ENCODE peak calls at places on chromosome 21, in four cellular contexts. One of them, this sample, is unnamed.

GRCh38 chr21:17128132-17128531 is 384.7 kb upstream of the CXADR start:
- DNase-seq in breast epithelium: no peak
- DNase-seq in OCI-LY7: no peak
- DNase-seq in fibroblast of pulmonary artery: no peak
- DNase-seq in this sample: no peak

GRCh38 chr21:37606549-37606948 is 240.0 kb downstream of the DYRK1A start:
- DNase-seq in OCI-LY7: no peak
- DNase-seq in breast epithelium: no peak
- DNase-seq in fibroblast of pulmonary artery: no peak
- DNase-seq in this sample: no peak

GRCh38 chr21:23853796-23854379 is 1753.4 kb downstream of the MRPL39 start:
- DNase-seq in breast epithelium: no peak
- DNase-seq in OCI-LY7: peak; percentile 2
- DNase-seq in fibroblast of pulmonary artery: peak; percentile 41
- DNase-seq in this sample: no peak

GRCh38 chr21:17726047-17726446 is 93.1 kb downstream of the C21orf91 start:
- DNase-seq in breast epithelium: no peak
- DNase-seq in OCI-LY7: peak; percentile 8
- DNase-seq in fibroblast of pulmonary artery: peak; percentile 7
- DNase-seq in this sample: no peak

GRCh38 chr21:25375675-25376074 is 231.6 kb downstream of the MRPL39 start:
- DNase-seq in fibroblast of pulmonary artery: peak; percentile 55
- DNase-seq in OCI-LY7: no peak
- DNase-seq in breast epithelium: no peak
- DNase-seq in this sample: no peak

GRCh38 chr21:33419538-33420123 is 16.4 kb downstream of the IFNGR2 start:
- DNase-seq in OCI-LY7: no peak
- DNase-seq in breast epithelium: no peak
- DNase-seq in fibroblast of pulmonary artery: peak; percentile 74
- DNase-seq in this sample: no peak

GRCh38 chr21:37829447-37829846 is 86.8 kb downstream of the KCNJ6 start:
- DNase-seq in OCI-LY7: no peak
- DNase-seq in breast epithelium: no peak
- DNase-seq in fibroblast of pulmonary artery: peak; percentile 17
- DNase-seq in this sample: no peak

GRCh38 chr21:35593000-35593502 is 467.3 kb downstream of the SETD4 start:
- DNase-seq in OCI-LY7: no peak
- DNase-seq in fibroblast of pulmonary artery: peak; percentile 61
- DNase-seq in breast epithelium: no peak
- DNase-seq in this sample: no peak

GRCh38 chr21:34187935-34188334 is 114.6 kb downstream of the MRPS6 start:
- DNase-seq in OCI-LY7: no peak
- DNase-seq in breast epithelium: peak; percentile 49
- DNase-seq in fibroblast of pulmonary artery: no peak
- DNase-seq in this sample: no peak

GRCh38 chr21:33208534-33208933 is 21.2 kb upstream of the IFNAR2 start:
- DNase-seq in fibroblast of pulmonary artery: no peak
- DNase-seq in OCI-LY7: peak; percentile 64
- DNase-seq in breast epithelium: no peak
- DNase-seq in this sample: no peak

GRCh38 chr21:38798481-38798882 is 7.2 kb upstream of the ETS2 start:
- DNase-seq in breast epithelium: no peak
- DNase-seq in fibroblast of pulmonary artery: peak; percentile 50
- DNase-seq in OCI-LY7: no peak
- DNase-seq in this sample: no peak

GRCh38 chr21:32753818-32754610 is 17.5 kb downstream of the PAXBP1 start:
- DNase-seq in breast epithelium: no peak
- DNase-seq in fibroblast of pulmonary artery: no peak
- DNase-seq in OCI-LY7: no peak
- DNase-seq in this sample: no peak

GRCh38 chr21:38930065-38930464 is 124.3 kb downstream of the ETS2 start:
- DNase-seq in fibroblast of pulmonary artery: no peak
- DNase-seq in breast epithelium: no peak
- DNase-seq in OCI-LY7: no peak
- DNase-seq in this sample: no peak

GRCh38 chr21:35754583-35754982 is 305.7 kb downstream of the SETD4 start:
- DNase-seq in breast epithelium: no peak
- DNase-seq in OCI-LY7: no peak
- DNase-seq in fibroblast of pulmonary artery: no peak
- DNase-seq in this sample: no peak

GRCh38 chr21:35352066-35352770 is 303.1 kb upstream of the RUNX1 start:
- DNase-seq in OCI-LY7: no peak
- DNase-seq in fibroblast of pulmonary artery: peak; percentile 75
- DNase-seq in breast epithelium: no peak
- DNase-seq in this sample: no peak

GRCh38 chr21:39004776-39005605 is 178.3 kb downstream of the PSMG1 start:
- DNase-seq in breast epithelium: no peak
- DNase-seq in fibroblast of pulmonary artery: peak; percentile 87
- DNase-seq in OCI-LY7: peak; percentile 31
- DNase-seq in this sample: no peak

GRCh38 chr21:37281993-37282392 is 14.9 kb upstream of the VPS26C start:
- DNase-seq in OCI-LY7: no peak
- DNase-seq in fibroblast of pulmonary artery: no peak
- DNase-seq in breast epithelium: no peak
- DNase-seq in this sample: no peak

GRCh38 chr21:32538147-32538792 is 47.1 kb downstream of the TCP10L start:
- DNase-seq in OCI-LY7: no peak
- DNase-seq in breast epithelium: no peak
- DNase-seq in fibroblast of pulmonary artery: no peak
- DNase-seq in this sample: no peak

GRCh38 chr21:34834852-34835501 is 166.2 kb downstream of the CLIC6 start:
- DNase-seq in OCI-LY7: no peak
- DNase-seq in breast epithelium: no peak
- DNase-seq in fibroblast of pulmonary artery: no peak
- DNase-seq in this sample: no peak

GRCh38 chr21:37008705-37009104 is 2.2 kb downstream of the RIPPLY3 start:
- DNase-seq in breast epithelium: no peak
- DNase-seq in OCI-LY7: no peak
- DNase-seq in fibroblast of pulmonary artery: no peak
- DNase-seq in this sample: no peak

GRCh38 chr21:22125581-22125980 is 1127.4 kb downstream of the NCAM2 start:
- DNase-seq in fibroblast of pulmonary artery: no peak
- DNase-seq in breast epithelium: no peak
- DNase-seq in OCI-LY7: no peak
- DNase-seq in this sample: no peak

GRCh38 chr21:36791150-36791549 is 92.2 kb downstream of the SIM2 start:
- DNase-seq in OCI-LY7: no peak
- DNase-seq in fibroblast of pulmonary artery: no peak
- DNase-seq in breast epithelium: no peak
- DNase-seq in this sample: no peak

GRCh38 chr21:35350965-35351364 is 301.9 kb upstream of the RUNX1 start:
- DNase-seq in breast epithelium: no peak
- DNase-seq in OCI-LY7: no peak
- DNase-seq in fibroblast of pulmonary artery: no peak
- DNase-seq in this sample: no peak

GRCh38 chr21:38496224-38496623 is 2.1 kb downstream of the ERG start:
- DNase-seq in fibroblast of pulmonary artery: no peak
- DNase-seq in breast epithelium: no peak
- DNase-seq in OCI-LY7: no peak
- DNase-seq in this sample: no peak

GRCh38 chr21:36718951-36719501 is 20.1 kb downstream of the SIM2 start:
- DNase-seq in fibroblast of pulmonary artery: no peak
- DNase-seq in breast epithelium: peak; percentile 38
- DNase-seq in OCI-LY7: no peak
- DNase-seq in this sample: no peak

GRCh38 chr21:18951291-18952038 is 547.9 kb upstream of the TMPRSS15 start:
- DNase-seq in OCI-LY7: peak; percentile 14
- DNase-seq in breast epithelium: no peak
- DNase-seq in fibroblast of pulmonary artery: peak; percentile 0
- DNase-seq in this sample: no peak

GRCh38 chr21:37032877-37033471 is 26.5 kb downstream of the RIPPLY3 start:
- DNase-seq in OCI-LY7: no peak
- DNase-seq in breast epithelium: no peak
- DNase-seq in fibroblast of pulmonary artery: peak; percentile 53
- DNase-seq in this sample: no peak

GRCh38 chr21:31213787-31214186 is 130.3 kb downstream of the TIAM1 start:
- DNase-seq in OCI-LY7: no peak
- DNase-seq in breast epithelium: no peak
- DNase-seq in fibroblast of pulmonary artery: peak; percentile 33
- DNase-seq in this sample: no peak
- TF ChIP-seq CTCF in OCI-LY7: no peak
- TF ChIP-seq CTCF in breast epithelium: no peak
- TF ChIP-seq CTCF in fibroblast of pulmonary artery: peak; percentile 13
- TF ChIP-seq CTCF in this sample: no peak

GRCh38 chr21:45599146-45599581 is 44.4 kb upstream of the PCBP3 start:
- DNase-seq in fibroblast of pulmonary artery: no peak
- DNase-seq in OCI-LY7: no peak
- DNase-seq in breast epithelium: no peak
- DNase-seq in this sample: no peak

GRCh38 chr21:45598109-45598508 is 45.4 kb upstream of the PCBP3 start:
- DNase-seq in fibroblast of pulmonary artery: no peak
- DNase-seq in OCI-LY7: no peak
- DNase-seq in breast epithelium: no peak
- DNase-seq in this sample: peak; percentile 12

GRCh38 chr21:45600248-45600647 is 43.3 kb upstream of the PCBP3 start:
- DNase-seq in breast epithelium: no peak
- DNase-seq in OCI-LY7: no peak
- DNase-seq in fibroblast of pulmonary artery: no peak
- DNase-seq in this sample: no peak

GRCh38 chr21:45596704-45597318 is 46.7 kb upstream of the PCBP3 start:
- DNase-seq in breast epithelium: no peak
- DNase-seq in fibroblast of pulmonary artery: peak; percentile 52
- DNase-seq in OCI-LY7: peak; percentile 73
- DNase-seq in this sample: peak; percentile 68

GRCh38 chr21:45598666-45599065 is 44.9 kb upstream of the PCBP3 start:
- DNase-seq in breast epithelium: no peak
- DNase-seq in fibroblast of pulmonary artery: no peak
- DNase-seq in OCI-LY7: no peak
- DNase-seq in this sample: no peak
- TF ChIP-seq CTCF in breast epithelium: no peak
- TF ChIP-seq CTCF in fibroblast of pulmonary artery: no peak
- TF ChIP-seq CTCF in OCI-LY7: no peak
- TF ChIP-seq CTCF in this sample: no peak

DNA sequence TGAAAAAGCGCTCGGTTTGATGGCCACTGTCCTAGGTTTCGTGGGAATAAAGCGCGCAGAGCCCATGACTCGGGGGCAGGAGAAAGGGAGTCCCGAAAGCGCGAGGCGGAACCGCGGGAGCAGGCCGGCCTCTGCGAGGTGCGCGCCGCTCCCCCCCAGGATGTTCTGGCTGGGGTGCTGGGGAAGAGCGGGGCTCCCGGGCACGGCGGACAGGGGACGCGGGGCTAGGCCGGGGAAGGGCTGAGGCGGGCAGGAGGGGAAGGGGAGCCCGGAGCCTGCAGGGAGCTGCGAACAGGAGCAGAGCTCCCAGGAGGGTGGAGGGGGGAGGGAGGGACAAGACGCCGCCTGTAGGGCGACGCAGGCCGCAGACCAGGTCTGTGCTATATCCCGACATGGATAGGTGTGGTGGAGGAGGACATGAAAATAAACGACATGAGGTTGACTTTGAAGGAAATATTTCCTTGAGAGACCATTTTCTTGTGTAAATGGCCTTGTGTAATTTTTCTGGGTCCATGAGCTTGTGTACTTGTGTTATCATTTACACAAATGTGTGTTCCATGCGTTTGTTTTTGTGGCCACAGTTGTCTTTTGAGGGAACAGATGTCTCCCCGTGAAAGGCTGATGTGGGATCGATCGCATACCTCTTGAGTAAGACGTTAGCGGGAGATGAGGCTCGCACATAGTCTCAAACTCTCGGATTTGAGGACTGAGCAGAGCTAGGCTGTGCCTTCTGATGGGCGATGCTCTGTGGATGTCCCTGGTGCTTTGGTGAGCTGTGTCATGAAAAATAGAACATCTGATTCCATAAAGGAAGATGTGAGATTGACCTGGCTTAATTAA is 1.3 kb downstream of the PCNT start:
- DNase-seq in OCI-LY7: peak; percentile 60
- DNase-seq in breast epithelium: peak; percentile 26
- DNase-seq in fibroblast of pulmonary artery: peak; percentile 56
- DNase-seq in this sample: no peak
- TF ChIP-seq CTCF in OCI-LY7: peak; percentile 43
- TF ChIP-seq CTCF in breast epithelium: peak; percentile 16
- TF ChIP-seq CTCF in fibroblast of pulmonary artery: peak; percentile 39
- TF ChIP-seq CTCF in this sample: no peak

DNA sequence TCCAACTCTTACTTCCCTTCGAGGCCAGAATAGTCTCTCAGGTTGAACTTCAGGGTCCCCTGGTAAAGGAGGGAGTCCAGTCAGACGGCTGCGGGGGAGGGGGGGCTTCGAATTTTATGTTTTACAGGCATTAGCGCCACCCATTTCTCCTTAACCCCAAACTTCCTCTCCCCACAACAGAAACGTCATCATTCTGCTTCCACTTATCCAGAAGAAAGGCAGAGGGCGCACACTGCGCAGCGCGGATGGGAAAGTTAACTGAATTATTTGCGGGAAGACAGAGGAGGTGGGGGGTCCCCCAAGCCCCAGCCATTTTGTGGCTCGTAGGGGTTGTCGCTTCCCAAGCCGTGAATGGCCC is 529 bp upstream of the PRMT2 start:
- DNase-seq in fibroblast of pulmonary artery: peak; percentile 88
- DNase-seq in OCI-LY7: peak; percentile 69
- DNase-seq in breast epithelium: peak; percentile 67
- DNase-seq in this sample: no peak
- TF ChIP-seq CTCF in fibroblast of pulmonary artery: peak; percentile 26
- TF ChIP-seq CTCF in OCI-LY7: peak; percentile 53
- TF ChIP-seq CTCF in breast epithelium: no peak
- TF ChIP-seq CTCF in this sample: no peak

GRCh38 chr21:26846036-26846931 is 1.1 kb upstream of the ADAMTS1 start:
- DNase-seq in OCI-LY7: no peak
- DNase-seq in fibroblast of pulmonary artery: peak; percentile 82
- DNase-seq in breast epithelium: peak; percentile 72
- DNase-seq in this sample: no peak
- TF ChIP-seq CTCF in OCI-LY7: no peak
- TF ChIP-seq CTCF in fibroblast of pulmonary artery: peak; percentile 19
- TF ChIP-seq CTCF in breast epithelium: no peak
- TF ChIP-seq CTCF in this sample: no peak

DNA sequence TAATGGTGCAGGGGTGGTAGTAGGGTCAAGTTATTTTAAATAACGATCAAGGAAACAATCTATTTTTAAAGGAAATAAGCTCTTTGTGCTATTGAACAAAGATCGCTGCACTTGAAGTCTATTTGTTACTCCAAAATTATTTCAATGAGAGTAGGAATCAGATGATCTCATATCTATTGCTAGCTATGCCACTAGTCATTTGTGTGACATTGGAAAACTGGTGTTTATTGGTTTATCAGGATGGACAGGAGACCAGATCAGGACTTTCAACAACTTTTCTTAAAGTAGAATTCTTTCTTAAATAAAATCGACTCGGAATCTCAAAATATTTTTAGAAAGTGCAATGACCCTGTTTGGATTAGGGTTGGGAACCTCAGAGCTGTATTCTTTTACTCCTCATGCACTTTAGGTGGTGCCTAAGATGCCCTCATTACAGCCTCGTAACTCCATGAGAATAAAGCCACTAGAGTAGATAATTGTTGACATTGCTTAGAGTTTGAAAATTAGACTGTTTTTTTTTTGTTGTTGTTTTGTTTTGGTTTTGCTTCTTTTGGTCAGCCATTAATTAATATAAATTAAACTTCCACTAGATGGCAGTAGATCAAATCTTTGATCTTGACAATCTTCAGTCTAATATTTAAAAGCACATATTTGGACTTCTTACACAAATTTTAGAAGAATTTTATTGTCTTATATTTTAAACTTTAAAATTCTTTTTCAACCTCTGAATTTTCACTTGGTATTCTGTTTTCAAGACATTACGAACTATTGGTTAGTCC is 352.4 kb downstream of the USP25 start:
- DNase-seq in fibroblast of pulmonary artery: peak; percentile 55
- DNase-seq in breast epithelium: no peak
- DNase-seq in OCI-LY7: peak; percentile 43
- DNase-seq in this sample: no peak
- TF ChIP-seq CTCF in fibroblast of pulmonary artery: peak; percentile 13
- TF ChIP-seq CTCF in breast epithelium: no peak
- TF ChIP-seq CTCF in OCI-LY7: peak; percentile 79
- TF ChIP-seq CTCF in this sample: no peak

This sample was measured in omental fat pad.